ENCODE peak calls at places on chromosomes 12 and 14, in eight cellular contexts. J is adrenal gland, R is lung, Z is fibroblast of pulmonary artery, D is pancreas, O is BJ, L is cardiac muscle cell, E is heart left ventricle. I is an unnamed sample.

GRCh38 chr12:92593734-92594402 is 108.9 kb upstream of the PLEKHG7 start:
- DNase-seq in J (peak; percentile 86), R (no peak), Z (peak; percentile 91), D (peak; percentile 45), O (peak; percentile 76), L (peak; percentile 74), E (peak; percentile 21), I (peak; percentile 80)

GRCh38 chr12:62866451-62867082 is 68.4 kb downstream of the PPM1H start:
- DNase-seq in J (no peak), R (no peak), Z (peak; percentile 69), D (no peak), O (peak; percentile 44), L (peak; percentile 67), E (no peak), I (no peak)

GRCh38 chr12:26273811-26274210 is 78.4 kb downstream of the SSPN start:
- DNase-seq in J (no peak), R (no peak), Z (peak; percentile 16), D (no peak), O (no peak), L (no peak), E (no peak), I (no peak)

GRCh38 chr12:106223485-106224391 is 24.1 kb downstream of the CKAP4 start:
- DNase-seq in J (peak; percentile 86), R (peak; percentile 72), Z (peak; percentile 73), D (peak; percentile 47), O (no peak), L (peak; percentile 75), E (peak; percentile 74), I (peak; percentile 75)

GRCh38 chr12:130877333-130877732 is 5.5 kb downstream of the RAN start:
- DNase-seq in J (no peak), R (no peak), Z (no peak), D (no peak), O (no peak), L (no peak), E (no peak), I (no peak)

GRCh38 chr12:24695657-24696329 is 253.1 kb downstream of the BCAT1 start:
- DNase-seq in J (no peak), R (no peak), Z (no peak), D (no peak), O (no peak), L (peak; percentile 25), E (no peak), I (no peak)

GRCh38 chr12:105933671-105934665 is 204.8 kb downstream of the NUAK1 start:
- DNase-seq in J (peak; percentile 70), R (peak; percentile 35), Z (peak; percentile 98), D (no peak), O (peak; percentile 95), L (peak; percentile 95), E (no peak), I (no peak)

GRCh38 chr12:115088328-115088994 is 404.5 kb upstream of the TBX3 start:
- DNase-seq in J (peak; percentile 94), R (peak; percentile 56), Z (no peak), D (peak; percentile 78), O (no peak), L (no peak), E (no peak), I (no peak)

GRCh38 chr12:58917699-58918334 is 2.5 kb downstream of the LRIG3 start:
- DNase-seq in J (no peak), R (no peak), Z (no peak), D (no peak), O (no peak), L (no peak), E (no peak), I (no peak)

GRCh38 chr12:33669349-33669748 is 229.7 kb upstream of the SYT10 start:
- DNase-seq in J (no peak), R (no peak), Z (no peak), D (no peak), O (no peak), L (no peak), E (no peak), I (no peak)

GRCh38 chr12:24561882-24562760 is 386.8 kb downstream of the BCAT1 start:
- DNase-seq in J (peak; percentile 65), R (peak; percentile 64), Z (peak; percentile 57), D (peak; percentile 32), O (no peak), L (peak; percentile 73), E (peak; percentile 65), I (no peak)

GRCh38 chr12:57707250-57707649 is 13.3 kb downstream of the OS9 start:
- DNase-seq in J (no peak), R (no peak), Z (no peak), D (no peak), O (no peak), L (no peak), E (no peak), I (no peak)

GRCh38 chr14:61716956-61717355 is 21.6 kb downstream of the HIF1A start:
- DNase-seq in J (no peak), R (no peak), Z (no peak), D (no peak), O (no peak), L (no peak), E (no peak), I (no peak)

GRCh38 chr14:76957224-76957881 is 71.2 kb downstream of the IRF2BPL start:
- DNase-seq in J (no peak), R (no peak), Z (no peak), D (no peak), O (no peak), L (no peak), E (no peak), I (peak; percentile 53)

GRCh38 chr12:108099085-108099484 is 30.0 kb upstream of the WSCD2 start:
- DNase-seq in J (no peak), R (no peak), Z (no peak), D (no peak), O (no peak), L (peak; percentile 0), E (no peak), I (no peak)

GRCh38 chr12:53995311-53996187 is 4.4 kb upstream of the HOXC9 start:
- DNase-seq in J (no peak), R (no peak), Z (no peak), D (no peak), O (no peak), L (no peak), E (no peak), I (no peak)

GRCh38 chr14:23321572-23322547 is 603 bp downstream of the PABPN1 start:
- DNase-seq in J (peak; percentile 74), R (no peak), Z (peak; percentile 46), D (peak; percentile 64), O (no peak), L (peak; percentile 59), E (no peak), I (peak; percentile 46)

GRCh38 chr14:103727313-103728000 is 11.8 kb downstream of the ZFYVE21 start:
- DNase-seq in J (no peak), R (peak; percentile 57), Z (no peak), D (peak; percentile 25), O (no peak), L (no peak), E (no peak), I (no peak)
- H3K4me3 ChIP-seq in J (no peak overlapping the region), R (no peak overlapping the region), Z (no peak overlapping the region), D (no peak overlapping the region), O (no peak overlapping the region), L (no peak overlapping the region), E (no peak overlapping the region), I (no peak overlapping the region)

GRCh38 chr14:95862243-95862642 is 14.4 kb upstream of the TUNAR start:
- DNase-seq in J (no peak), R (no peak), Z (no peak), D (no peak), O (no peak), L (no peak), E (no peak), I (no peak)
- H3K4me3 ChIP-seq in J (no peak overlapping the region), R (no peak overlapping the region), Z (no peak overlapping the region), D (no peak overlapping the region), O (no peak overlapping the region), L (no peak overlapping the region), E (no peak overlapping the region), I (no peak overlapping the region)

DNA sequence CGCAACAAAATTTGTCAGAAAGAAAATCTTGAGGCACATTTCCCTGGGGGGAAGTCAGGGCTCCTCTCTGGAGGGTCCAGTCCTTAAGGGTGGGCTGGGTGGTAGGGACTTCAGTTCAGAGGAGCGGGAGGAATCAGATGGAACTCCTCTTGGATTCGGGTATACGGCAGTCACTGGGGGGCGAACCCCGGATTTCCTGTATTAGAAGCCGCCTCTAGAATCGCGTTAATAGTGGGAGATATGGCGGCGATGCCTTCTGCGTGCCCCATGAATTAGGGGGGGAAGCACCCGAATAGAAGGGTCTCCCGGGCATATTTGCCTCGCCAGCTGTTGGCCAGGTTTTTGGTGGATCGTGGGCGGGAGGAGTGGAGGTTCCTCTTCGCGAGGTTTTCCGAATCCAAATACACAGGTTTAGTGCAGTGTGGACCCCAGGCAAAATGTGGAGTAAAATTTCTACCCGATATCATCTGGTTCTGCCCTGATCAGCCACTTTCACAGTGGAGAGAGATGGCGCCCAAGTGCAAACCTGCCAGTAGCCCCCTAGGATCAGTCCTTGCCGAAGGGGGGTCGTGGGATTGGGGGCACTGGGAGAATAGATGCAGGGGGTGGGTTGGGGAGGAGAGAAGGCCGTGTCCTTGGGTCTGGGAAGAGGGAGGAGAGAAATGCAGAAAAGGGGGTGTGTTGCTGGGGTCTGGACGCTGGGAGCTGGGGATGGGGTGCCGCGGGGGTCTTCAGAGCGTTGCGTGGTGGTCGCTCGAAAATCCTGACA is 637 bp downstream of the MEG3 start:
- DNase-seq in J (no peak), R (no peak), Z (no peak), D (no peak), O (no peak), L (no peak), E (no peak), I (no peak)
- H3K4me3 ChIP-seq in J (peak overlapping the region; percentile 59), R (no peak overlapping the region), Z (peak overlapping the region; percentile 82), D (peak overlapping the region; percentile 24), O (peak overlapping the region; percentile 82), L (no peak overlapping the region), E (peak overlapping the region; percentile 59), I (no peak overlapping the region)

GRCh38 chr12:14879222-14879933 is 6.3 kb downstream of the MGP start:
- DNase-seq in J (no peak), R (no peak), Z (peak; percentile 54), D (no peak), O (no peak), L (peak; percentile 51), E (no peak), I (no peak)

GRCh38 chr12:14880890-14881453 is 4.7 kb downstream of the MGP start:
- DNase-seq in J (no peak), R (no peak), Z (no peak), D (no peak), O (no peak), L (no peak), E (no peak), I (no peak)

GRCh38 chr12:14873440-14874185 is 12.0 kb downstream of the MGP start:
- DNase-seq in J (no peak), R (no peak), Z (no peak), D (no peak), O (no peak), L (no peak), E (no peak), I (no peak)

GRCh38 chr12:14874882-14875281 is 10.8 kb downstream of the MGP start:
- DNase-seq in J (no peak), R (no peak), Z (no peak), D (no peak), O (no peak), L (no peak), E (no peak), I (no peak)

DNA sequence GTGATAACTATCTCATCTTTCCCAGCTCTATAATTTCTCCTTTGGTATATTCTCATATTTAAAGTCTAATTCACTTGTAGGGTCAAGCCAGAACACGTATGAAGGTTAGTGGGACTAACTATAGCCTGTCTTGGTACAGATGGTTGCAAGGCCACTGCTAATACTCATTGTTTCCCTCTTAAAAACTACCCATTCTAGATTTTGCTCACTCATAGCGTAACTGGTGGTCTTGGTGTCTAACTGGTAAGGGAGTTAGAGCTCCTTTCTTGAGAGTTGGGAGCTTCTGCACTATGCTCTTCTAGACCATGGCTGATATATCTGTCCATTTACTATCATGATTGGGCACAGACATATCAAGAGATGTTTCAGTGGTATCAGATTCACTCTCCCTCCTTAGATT is 8.8 kb downstream of the MGP start:
- DNase-seq in J (no peak), R (no peak), Z (no peak), D (no peak), O (no peak), L (no peak), E (no peak), I (no peak)
- H3K4me3 ChIP-seq in J (no peak overlapping the region), R (no peak overlapping the region), Z (no peak overlapping the region), D (no peak overlapping the region), O (no peak overlapping the region), L (no peak overlapping the region), E (no peak overlapping the region), I (no peak overlapping the region)

I was measured in DND-41.